ENCODE peak calls at places on chromosomes 1 and 21, in nine cellular contexts. One of them, this sample, is unnamed.
A peak's percentile ranks its signal among the peaks of the same experiment; 100 is the strongest.

GRCh38 chr1:27575861-27576331 is 28.0 kb downstream of the AHDC1 start:
- DNase-seq in stimulated activated naive CD8-positive, alpha-beta T cell treated with anti-CD3 and anti-CD28 coated beads, Interleukin-15, amount 100 ng/mL, for 72 hours: no peak
- DNase-seq in body of pancreas: peak; percentile 88
- DNase-seq in Right ventricle myocardium superior: peak; percentile 88
- DNase-seq in NCI-H2081: peak; percentile 35
- DNase-seq in T47D: peak; percentile 71
- DNase-seq in neural progenitor cell: peak; percentile 83
- DNase-seq in RPMI8226: peak; percentile 66
- DNase-seq in myocyte: peak; percentile 79
- DNase-seq in this sample: no peak

GRCh38 chr21:34017127-34017961 is 56.0 kb upstream of the MRPS6 start:
- DNase-seq in stimulated activated naive CD8-positive, alpha-beta T cell treated with anti-CD3 and anti-CD28 coated beads, Interleukin-15, amount 100 ng/mL, for 72 hours: no peak
- DNase-seq in body of pancreas: no peak
- DNase-seq in Right ventricle myocardium superior: no peak
- DNase-seq in NCI-H2081: no peak
- DNase-seq in T47D: no peak
- DNase-seq in neural progenitor cell: no peak
- DNase-seq in RPMI8226: no peak
- DNase-seq in myocyte: peak; percentile 81
- DNase-seq in this sample: no peak

GRCh38 chr1:220680085-220680687 is 10.0 kb upstream of the C1orf115 start:
- DNase-seq in stimulated activated naive CD8-positive, alpha-beta T cell treated with anti-CD3 and anti-CD28 coated beads, Interleukin-15, amount 100 ng/mL, for 72 hours: peak; percentile 9
- DNase-seq in body of pancreas: peak; percentile 41
- DNase-seq in Right ventricle myocardium superior: no peak
- DNase-seq in NCI-H2081: peak; percentile 63
- DNase-seq in T47D: peak; percentile 69
- DNase-seq in neural progenitor cell: peak; percentile 68
- DNase-seq in RPMI8226: peak; percentile 48
- DNase-seq in myocyte: peak; percentile 49
- DNase-seq in this sample: peak; percentile 58

GRCh38 chr1:156641761-156642264 is at the start of gene BCAN:
- DNase-seq in stimulated activated naive CD8-positive, alpha-beta T cell treated with anti-CD3 and anti-CD28 coated beads, Interleukin-15, amount 100 ng/mL, for 72 hours: no peak
- DNase-seq in body of pancreas: no peak
- DNase-seq in Right ventricle myocardium superior: no peak
- DNase-seq in NCI-H2081: no peak
- DNase-seq in T47D: no peak
- DNase-seq in neural progenitor cell: peak; percentile 91
- DNase-seq in RPMI8226: no peak
- DNase-seq in myocyte: no peak
- DNase-seq in this sample: peak; percentile 88

GRCh38 chr1:61370908-61371279 is 288.5 kb downstream of the NFIA start:
- DNase-seq in stimulated activated naive CD8-positive, alpha-beta T cell treated with anti-CD3 and anti-CD28 coated beads, Interleukin-15, amount 100 ng/mL, for 72 hours: no peak
- DNase-seq in body of pancreas: no peak
- DNase-seq in Right ventricle myocardium superior: no peak
- DNase-seq in NCI-H2081: no peak
- DNase-seq in T47D: no peak
- DNase-seq in neural progenitor cell: no peak
- DNase-seq in RPMI8226: no peak
- DNase-seq in myocyte: no peak
- DNase-seq in this sample: no peak

GRCh38 chr1:168942165-168942564 is 164.3 kb upstream of the ATP1B1 start:
- DNase-seq in stimulated activated naive CD8-positive, alpha-beta T cell treated with anti-CD3 and anti-CD28 coated beads, Interleukin-15, amount 100 ng/mL, for 72 hours: no peak
- DNase-seq in body of pancreas: no peak
- DNase-seq in Right ventricle myocardium superior: no peak
- DNase-seq in NCI-H2081: no peak
- DNase-seq in T47D: no peak
- DNase-seq in neural progenitor cell: no peak
- DNase-seq in RPMI8226: no peak
- DNase-seq in myocyte: no peak
- DNase-seq in this sample: no peak

GRCh38 chr1:27090921-27091320 is 64.0 kb downstream of the SLC9A1 start:
- DNase-seq in stimulated activated naive CD8-positive, alpha-beta T cell treated with anti-CD3 and anti-CD28 coated beads, Interleukin-15, amount 100 ng/mL, for 72 hours: no peak
- DNase-seq in body of pancreas: no peak
- DNase-seq in Right ventricle myocardium superior: no peak
- DNase-seq in NCI-H2081: no peak
- DNase-seq in T47D: no peak
- DNase-seq in neural progenitor cell: no peak
- DNase-seq in RPMI8226: no peak
- DNase-seq in myocyte: no peak
- DNase-seq in this sample: no peak

GRCh38 chr1:33572387-33572786 is 99.9 kb downstream of the ZSCAN20 start:
- DNase-seq in stimulated activated naive CD8-positive, alpha-beta T cell treated with anti-CD3 and anti-CD28 coated beads, Interleukin-15, amount 100 ng/mL, for 72 hours: no peak
- DNase-seq in body of pancreas: no peak
- DNase-seq in Right ventricle myocardium superior: no peak
- DNase-seq in NCI-H2081: no peak
- DNase-seq in T47D: no peak
- DNase-seq in neural progenitor cell: no peak
- DNase-seq in RPMI8226: no peak
- DNase-seq in myocyte: no peak
- DNase-seq in this sample: no peak

GRCh38 chr1:158087320-158087927 is 93.3 kb upstream of the CD1D start:
- DNase-seq in stimulated activated naive CD8-positive, alpha-beta T cell treated with anti-CD3 and anti-CD28 coated beads, Interleukin-15, amount 100 ng/mL, for 72 hours: peak; percentile 20
- DNase-seq in body of pancreas: peak; percentile 62
- DNase-seq in Right ventricle myocardium superior: peak; percentile 46
- DNase-seq in NCI-H2081: no peak
- DNase-seq in T47D: peak; percentile 81
- DNase-seq in neural progenitor cell: peak; percentile 92
- DNase-seq in RPMI8226: peak; percentile 84
- DNase-seq in myocyte: peak; percentile 82
- DNase-seq in this sample: peak; percentile 54

GRCh38 chr1:182978158-182978853 is 25.3 kb upstream of the SHCBP1L start:
- DNase-seq in stimulated activated naive CD8-positive, alpha-beta T cell treated with anti-CD3 and anti-CD28 coated beads, Interleukin-15, amount 100 ng/mL, for 72 hours: no peak
- DNase-seq in body of pancreas: no peak
- DNase-seq in Right ventricle myocardium superior: no peak
- DNase-seq in NCI-H2081: no peak
- DNase-seq in T47D: no peak
- DNase-seq in neural progenitor cell: no peak
- DNase-seq in RPMI8226: no peak
- DNase-seq in myocyte: no peak
- DNase-seq in this sample: no peak

GRCh38 chr1:145747398-145748247 is 28.3 kb downstream of the CD160 start:
- DNase-seq in stimulated activated naive CD8-positive, alpha-beta T cell treated with anti-CD3 and anti-CD28 coated beads, Interleukin-15, amount 100 ng/mL, for 72 hours: no peak
- DNase-seq in body of pancreas: no peak
- DNase-seq in Right ventricle myocardium superior: no peak
- DNase-seq in NCI-H2081: no peak
- DNase-seq in T47D: no peak
- DNase-seq in neural progenitor cell: no peak
- DNase-seq in RPMI8226: no peak
- DNase-seq in myocyte: peak; percentile 7
- DNase-seq in this sample: no peak

GRCh38 chr1:71986181-71986580 is 296.2 kb downstream of the NEGR1 start:
- DNase-seq in stimulated activated naive CD8-positive, alpha-beta T cell treated with anti-CD3 and anti-CD28 coated beads, Interleukin-15, amount 100 ng/mL, for 72 hours: no peak
- DNase-seq in body of pancreas: no peak
- DNase-seq in Right ventricle myocardium superior: no peak
- DNase-seq in NCI-H2081: no peak
- DNase-seq in T47D: no peak
- DNase-seq in neural progenitor cell: no peak
- DNase-seq in RPMI8226: no peak
- DNase-seq in myocyte: no peak
- DNase-seq in this sample: no peak

GRCh38 chr21:42040411-42041180 is 30.4 kb upstream of the ZBTB21 start:
- DNase-seq in stimulated activated naive CD8-positive, alpha-beta T cell treated with anti-CD3 and anti-CD28 coated beads, Interleukin-15, amount 100 ng/mL, for 72 hours: no peak
- DNase-seq in body of pancreas: no peak
- DNase-seq in Right ventricle myocardium superior: no peak
- DNase-seq in NCI-H2081: no peak
- DNase-seq in T47D: no peak
- DNase-seq in neural progenitor cell: no peak
- DNase-seq in RPMI8226: no peak
- DNase-seq in myocyte: peak; percentile 92
- DNase-seq in this sample: no peak

GRCh38 chr1:108096089-108096488 is 104.1 kb downstream of the SLC25A24 start:
- DNase-seq in stimulated activated naive CD8-positive, alpha-beta T cell treated with anti-CD3 and anti-CD28 coated beads, Interleukin-15, amount 100 ng/mL, for 72 hours: no peak
- DNase-seq in body of pancreas: no peak
- DNase-seq in Right ventricle myocardium superior: no peak
- DNase-seq in NCI-H2081: no peak
- DNase-seq in T47D: no peak
- DNase-seq in neural progenitor cell: no peak
- DNase-seq in RPMI8226: no peak
- DNase-seq in myocyte: no peak
- DNase-seq in this sample: no peak

GRCh38 chr21:36788116-36788515 is 89.2 kb downstream of the SIM2 start:
- DNase-seq in stimulated activated naive CD8-positive, alpha-beta T cell treated with anti-CD3 and anti-CD28 coated beads, Interleukin-15, amount 100 ng/mL, for 72 hours: no peak
- DNase-seq in body of pancreas: no peak
- DNase-seq in Right ventricle myocardium superior: no peak
- DNase-seq in NCI-H2081: no peak
- DNase-seq in T47D: no peak
- DNase-seq in neural progenitor cell: no peak
- DNase-seq in RPMI8226: no peak
- DNase-seq in myocyte: peak; percentile 65
- DNase-seq in this sample: no peak

GRCh38 chr21:37710555-37711293 is 205.5 kb downstream of the KCNJ6 start:
- DNase-seq in stimulated activated naive CD8-positive, alpha-beta T cell treated with anti-CD3 and anti-CD28 coated beads, Interleukin-15, amount 100 ng/mL, for 72 hours: no peak
- DNase-seq in body of pancreas: no peak
- DNase-seq in Right ventricle myocardium superior: no peak
- DNase-seq in NCI-H2081: peak; percentile 84
- DNase-seq in T47D: no peak
- DNase-seq in neural progenitor cell: no peak
- DNase-seq in RPMI8226: no peak
- DNase-seq in myocyte: peak; percentile 62
- DNase-seq in this sample: no peak

GRCh38 chr1:20178634-20179368 is 7.1 kb upstream of the UBXN10 start:
- DNase-seq in stimulated activated naive CD8-positive, alpha-beta T cell treated with anti-CD3 and anti-CD28 coated beads, Interleukin-15, amount 100 ng/mL, for 72 hours: no peak
- DNase-seq in body of pancreas: no peak
- DNase-seq in Right ventricle myocardium superior: no peak
- DNase-seq in NCI-H2081: no peak
- DNase-seq in T47D: no peak
- DNase-seq in neural progenitor cell: no peak
- DNase-seq in RPMI8226: no peak
- DNase-seq in myocyte: no peak
- DNase-seq in this sample: no peak

GRCh38 chr1:25687221-25688017 is 70.8 kb downstream of the MAN1C1 start:
- DNase-seq in stimulated activated naive CD8-positive, alpha-beta T cell treated with anti-CD3 and anti-CD28 coated beads, Interleukin-15, amount 100 ng/mL, for 72 hours: no peak
- DNase-seq in body of pancreas: no peak
- DNase-seq in Right ventricle myocardium superior: no peak
- DNase-seq in NCI-H2081: no peak
- DNase-seq in T47D: no peak
- DNase-seq in neural progenitor cell: no peak
- DNase-seq in RPMI8226: no peak
- DNase-seq in myocyte: no peak
- DNase-seq in this sample: no peak

This sample was measured in Ammon's horn.